ENCODE peak calls at places on chromosomes 1 and 21, in five cellular contexts. Y is activated B cell treated with CpG ODN at 0.5 μM for 24 hours, R is RWPE1, T is IMR-90, W is GM13977. G is an unnamed sample.

GRCh38 chr1:29884740-29885139 is 648.4 kb downstream of the PTPRU start:
- DNase-seq in Y (no peak), R (no peak), T (no peak), W (no peak), G (no peak)

GRCh38 chr1:93442276-93442675 is 5.6 kb upstream of the FNBP1L start:
- DNase-seq in Y (no peak), R (peak), T (no peak), W (no peak), G (no peak)

GRCh38 chr1:32311709-32312393 is 20.0 kb downstream of the HDAC1 start:
- DNase-seq in Y (no peak), R (no peak), T (no peak), W (no peak), G (no peak)

GRCh38 chr1:112614460-112615065 is 4.4 kb downstream of the ST7L start:
- DNase-seq in Y (no peak), R (no peak), T (peak), W (no peak), G (no peak)

GRCh38 chr1:204240233-204240632 is 26.4 kb upstream of the GOLT1A start:
- DNase-seq in Y (no peak), R (no peak), T (no peak), W (no peak), G (no peak)

GRCh38 chr1:200962631-200963030 is 60.9 kb downstream of the KIF21B start:
- DNase-seq in Y (no peak), R (no peak), T (no peak), W (no peak), G (no peak)

GRCh38 chr1:55048453-55049270 is 9.3 kb downstream of the PCSK9 start:
- DNase-seq in Y (no peak), R (no peak), T (no peak), W (no peak), G (no peak)

GRCh38 chr1:2313651-2314296 is 77.6 kb downstream of the MORN1 start:
- DNase-seq in Y (no peak), R (no peak), T (no peak), W (no peak), G (no peak)

GRCh38 chr1:201916649-201917249 is 28.1 kb downstream of the SHISA4 start:
- DNase-seq in Y (no peak), R (peak), T (peak), W (no peak), G (peak)

GRCh38 chr1:12708956-12709555 is 6.9 kb upstream of the AADACL3 start:
- DNase-seq in Y (no peak), R (no peak), T (no peak), W (no peak), G (no peak)

GRCh38 chr1:116981521-116982037 is 20.0 kb upstream of the CD101 start:
- DNase-seq in Y (no peak), R (no peak), T (no peak), W (no peak), G (no peak)

GRCh38 chr1:234862944-234863515 is 253.1 kb upstream of the IRF2BP2 start:
- DNase-seq in Y (no peak), R (no peak), T (peak), W (no peak), G (no peak)

GRCh38 chr1:3590951-3591865 is 20.1 kb downstream of the MEGF6 start:
- DNase-seq in Y (no peak), R (no peak), T (no peak), W (no peak), G (no peak)

GRCh38 chr1:109161836-109162606 is 48.1 kb downstream of the ELAPOR1 start:
- DNase-seq in Y (no peak), R (peak), T (peak), W (peak), G (no peak)

GRCh38 chr1:154483941-154484803 is 17.8 kb upstream of the TDRD10 start:
- DNase-seq in Y (no peak), R (peak), T (peak), W (no peak), G (peak)

GRCh38 chr1:24635195-24635843 is 7.8 kb upstream of the SRRM1 start:
- DNase-seq in Y (no peak), R (peak), T (peak), W (peak), G (no peak)
- TF ChIP-seq CTCF in Y (no peak), R (peak), T (peak), W (peak), G (no peak)

DNA sequence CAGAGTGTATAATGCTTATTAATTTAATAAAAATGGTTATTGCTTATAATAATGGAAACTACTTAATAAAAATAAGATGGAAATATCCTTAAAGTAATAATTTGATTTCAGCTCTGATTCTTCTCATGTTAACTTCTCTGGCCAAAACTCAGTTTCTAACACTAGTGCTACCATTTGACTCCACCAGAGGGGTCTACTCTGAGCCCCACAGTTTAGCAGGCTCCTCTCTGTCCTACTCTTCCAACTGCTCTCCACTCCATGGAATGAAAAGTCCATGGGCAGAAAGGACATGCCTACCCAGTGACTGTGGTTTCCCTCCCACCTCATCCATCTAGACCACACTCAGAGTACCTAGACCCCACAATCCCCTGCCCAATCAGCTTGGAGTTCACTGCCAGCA is 489.1 kb upstream of the CAMK1G start:
- DNase-seq in Y (no peak), R (no peak), T (no peak), W (no peak), G (no peak)
- TF ChIP-seq CTCF in Y (no peak), R (no peak), T (no peak), W (no peak), G (no peak)

DNA sequence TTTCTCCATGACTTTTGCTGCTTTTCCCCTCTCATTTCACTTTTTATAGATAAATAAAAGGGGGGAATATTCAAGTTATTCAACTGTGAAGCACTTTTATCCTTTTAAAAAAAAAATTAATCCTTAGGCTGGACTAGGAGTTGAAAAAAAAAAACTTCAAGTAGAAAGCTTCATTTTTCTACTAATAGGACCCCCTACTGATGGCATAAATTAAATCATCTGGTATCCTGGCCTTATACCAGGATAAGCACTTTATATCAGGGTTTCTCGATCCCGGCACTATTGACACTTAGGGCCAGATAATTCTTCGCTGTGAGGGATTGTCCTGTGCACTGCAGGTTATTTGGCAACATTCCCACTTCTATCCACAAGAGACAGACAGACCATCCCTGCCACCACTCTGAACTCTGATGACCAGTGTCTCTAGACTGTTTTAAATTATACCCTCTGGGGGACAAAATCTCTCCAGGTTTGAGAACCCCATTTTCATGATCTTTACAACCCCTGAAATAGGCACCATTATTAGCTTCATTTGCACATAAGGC is 17.6 kb downstream of the USP33 start:
- DNase-seq in Y (no peak), R (no peak), T (no peak), W (no peak), G (no peak)
- TF ChIP-seq CTCF in Y (no peak), R (no peak), T (no peak), W (no peak), G (no peak)

GRCh38 chr21:44540741-44541288 is 820 bp upstream of the KRTAP10-1 start:
- DNase-seq in Y (no peak), R (no peak), T (no peak), W (no peak), G (no peak)

GRCh38 chr21:44539991-44540666 is at the start of gene KRTAP10-1:
- DNase-seq in Y (no peak), R (no peak), T (no peak), W (no peak), G (no peak)

GRCh38 chr21:44535963-44536362 is 4.0 kb downstream of the KRTAP10-1 start:
- DNase-seq in Y (no peak), R (no peak), T (no peak), W (no peak), G (no peak)

GRCh38 chr21:44539031-44539430 is 964 bp downstream of the KRTAP10-1 start:
- DNase-seq in Y (no peak), R (no peak), T (no peak), W (no peak), G (no peak)

DNA sequence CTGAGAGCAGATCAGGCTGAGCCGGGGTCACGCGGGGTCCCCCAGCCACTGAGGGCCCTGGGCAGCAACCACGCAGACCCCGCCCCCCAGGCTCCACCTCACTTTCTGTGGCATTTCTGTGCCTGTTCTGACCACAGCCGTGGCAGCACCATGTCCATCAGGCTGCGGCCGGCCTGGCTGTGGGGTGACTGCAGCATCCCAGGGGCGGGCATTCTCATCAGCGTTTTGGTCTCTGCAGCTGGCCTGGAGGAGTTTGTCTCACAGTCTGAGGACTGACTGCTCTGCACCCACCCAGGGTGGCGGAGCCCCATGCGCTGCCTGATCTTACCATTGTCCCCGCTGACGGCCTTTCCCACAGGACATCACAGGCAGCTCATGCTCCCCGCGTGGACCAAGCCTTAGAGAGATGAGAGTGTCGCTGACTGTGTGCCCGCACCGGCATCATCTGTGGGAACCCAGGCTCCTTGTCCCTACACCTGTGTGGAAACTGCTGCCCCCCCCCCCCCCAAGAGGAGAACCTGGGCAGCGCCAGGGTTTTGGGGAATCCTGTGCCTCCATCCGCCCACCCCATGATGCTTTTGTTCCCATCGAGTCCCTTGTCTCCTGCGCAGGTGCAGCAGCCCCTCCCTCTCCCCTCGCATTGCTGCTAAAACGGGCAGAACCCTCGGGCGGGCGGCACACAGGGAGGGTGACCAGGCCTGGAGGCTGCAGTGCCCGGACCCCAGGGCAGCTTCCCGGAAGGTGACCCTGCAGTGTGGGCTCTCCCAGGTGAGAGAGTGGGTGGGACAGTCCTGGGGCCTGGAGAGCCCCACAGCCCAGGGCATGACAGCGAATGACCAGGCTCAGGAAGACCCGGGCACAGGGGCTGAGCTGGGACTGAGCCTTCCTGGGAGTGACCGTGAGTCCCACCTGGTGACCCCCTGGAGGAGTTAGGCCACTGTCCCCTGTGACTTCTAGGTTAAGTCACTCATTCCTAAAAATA is 1.8 kb downstream of the KRTAP10-1 start:
- DNase-seq in Y (no peak), R (no peak), T (no peak), W (no peak), G (no peak)
- TF ChIP-seq CTCF in Y (no peak), R (no peak), T (no peak), W (no peak), G (no peak)

GRCh38 chr1:168178638-168179410 is at the start of gene TIPRL:
- DNase-seq in Y (peak), R (peak), T (peak), W (peak), G (peak)

GRCh38 chr1:168180148-168180524 is 1.4 kb downstream of the TIPRL start:
- DNase-seq in Y (no peak), R (peak), T (no peak), W (no peak), G (no peak)

GRCh38 chr1:168178227-168178637 is 530 bp upstream of the TIPRL start:
- DNase-seq in Y (no peak), R (no peak), T (no peak), W (peak), G (no peak)

DNA sequence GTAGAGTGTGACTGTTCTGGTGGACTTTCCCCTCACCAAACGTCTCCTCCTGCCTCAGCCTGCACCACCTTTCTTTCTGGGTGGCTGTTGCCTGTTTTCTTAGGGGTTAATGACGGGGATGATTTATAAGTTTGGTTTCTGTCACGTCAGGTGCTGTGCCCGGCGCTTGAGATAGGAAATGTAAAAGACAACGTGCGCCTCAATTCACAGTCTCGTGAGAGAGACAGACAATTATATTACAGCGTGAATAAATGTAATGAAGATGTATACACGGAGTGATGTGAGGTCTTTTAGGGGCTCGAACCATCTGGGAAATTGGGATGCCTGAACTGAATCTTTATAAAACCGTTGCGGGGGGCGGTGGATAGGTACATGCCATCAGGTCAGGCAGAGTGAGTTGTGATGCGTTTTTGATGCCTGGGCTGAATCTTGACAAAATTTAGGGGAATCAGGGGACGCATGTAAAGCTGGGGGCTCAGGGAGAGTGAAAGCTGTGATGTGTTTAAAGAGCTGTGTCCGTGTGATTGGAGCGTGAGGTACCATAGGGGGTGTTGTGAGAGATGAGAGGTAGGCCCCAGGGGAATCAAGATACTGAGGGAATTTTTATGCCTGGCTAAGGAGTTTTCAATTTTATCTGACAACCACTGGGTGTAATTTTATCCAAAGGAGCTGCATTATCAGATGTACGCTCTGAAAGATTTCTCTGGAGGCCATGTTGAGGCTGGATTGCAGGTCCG is 817 bp downstream of the TIPRL start:
- DNase-seq in Y (no peak), R (peak), T (peak), W (peak), G (no peak)
- TF ChIP-seq CTCF in Y (no peak), R (no peak), T (no peak), W (no peak), G (no peak)

DNA sequence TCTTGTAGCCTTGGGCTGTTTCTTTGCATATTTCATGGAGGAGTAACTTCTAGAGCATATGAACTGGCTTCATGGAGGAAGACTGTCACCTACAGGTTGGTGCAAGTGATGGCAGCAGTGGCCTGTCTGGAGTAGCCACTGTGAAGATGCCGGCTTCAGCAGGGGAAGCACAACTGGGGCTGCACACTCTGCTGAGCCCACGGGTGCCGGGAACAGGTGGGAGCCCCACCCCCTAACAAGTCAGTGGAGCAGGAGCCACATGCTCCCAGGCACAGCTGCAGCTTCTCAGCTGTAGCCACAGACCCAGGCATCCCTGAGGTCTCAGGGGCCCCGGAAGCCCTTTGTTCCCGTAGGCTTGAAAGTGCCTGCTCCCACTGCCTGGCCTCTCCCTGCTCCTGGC is 43.2 kb upstream of the C1orf185 start:
- DNase-seq in Y (no peak), R (no peak), T (peak), W (peak), G (no peak)
- TF ChIP-seq CTCF in Y (no peak), R (no peak), T (peak), W (peak), G (no peak)

GRCh38 chr1:243487036-243487648 is 231.3 kb downstream of the SDCCAG8 start:
- DNase-seq in Y (no peak), R (no peak), T (no peak), W (no peak), G (no peak)

GRCh38 chr1:243483952-243484351 is 228.1 kb downstream of the SDCCAG8 start:
- DNase-seq in Y (no peak), R (no peak), T (no peak), W (no peak), G (no peak)

GRCh38 chr1:243481101-243481500 is 225.3 kb downstream of the SDCCAG8 start:
- DNase-seq in Y (no peak), R (no peak), T (no peak), W (no peak), G (no peak)

GRCh38 chr1:243482237-243483022 is 226.6 kb downstream of the SDCCAG8 start:
- DNase-seq in Y (no peak), R (peak), T (peak), W (no peak), G (no peak)

DNA sequence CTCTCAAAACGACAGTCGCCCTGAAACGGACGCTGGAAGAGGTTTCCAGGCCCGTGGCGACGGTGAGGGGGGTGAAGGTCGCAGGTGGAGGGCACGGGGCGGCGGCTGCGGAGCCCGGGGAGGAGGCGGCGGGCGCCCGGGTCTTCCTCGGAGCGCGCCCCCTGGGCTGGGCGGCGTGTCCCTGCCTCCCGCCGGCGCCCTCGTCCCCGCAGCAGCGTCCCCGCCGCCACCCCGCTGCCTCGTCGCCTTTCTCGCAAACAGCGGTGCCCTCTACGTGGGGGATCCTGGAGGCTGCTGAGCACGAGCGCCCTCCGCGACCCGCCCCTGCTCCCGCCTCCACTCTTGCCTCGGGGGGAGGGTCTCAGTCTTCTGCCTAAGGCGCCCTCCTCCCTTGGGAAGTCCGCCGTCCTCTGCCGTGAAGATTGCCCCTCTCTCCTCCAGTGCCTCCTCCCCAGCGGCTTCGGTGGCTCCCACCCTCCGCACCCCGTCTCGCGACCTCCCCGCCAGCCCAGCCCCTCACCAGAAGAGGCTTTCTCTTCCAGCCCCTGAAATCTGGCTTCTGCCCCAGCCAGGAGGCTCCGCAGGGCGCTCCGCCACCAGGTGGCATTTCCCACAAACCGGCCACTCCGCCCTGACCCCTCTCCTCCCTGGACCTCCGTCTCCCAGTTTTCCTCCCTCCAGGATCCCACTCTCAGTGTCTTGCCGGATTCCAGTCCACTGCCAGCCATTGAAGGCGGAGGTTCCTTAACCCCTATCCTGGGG is 227.4 kb downstream of the SDCCAG8 start:
- DNase-seq in Y (no peak), R (no peak), T (no peak), W (no peak), G (no peak)
- TF ChIP-seq CTCF in Y (no peak), R (no peak), T (no peak), W (peak), G (no peak)

DNA sequence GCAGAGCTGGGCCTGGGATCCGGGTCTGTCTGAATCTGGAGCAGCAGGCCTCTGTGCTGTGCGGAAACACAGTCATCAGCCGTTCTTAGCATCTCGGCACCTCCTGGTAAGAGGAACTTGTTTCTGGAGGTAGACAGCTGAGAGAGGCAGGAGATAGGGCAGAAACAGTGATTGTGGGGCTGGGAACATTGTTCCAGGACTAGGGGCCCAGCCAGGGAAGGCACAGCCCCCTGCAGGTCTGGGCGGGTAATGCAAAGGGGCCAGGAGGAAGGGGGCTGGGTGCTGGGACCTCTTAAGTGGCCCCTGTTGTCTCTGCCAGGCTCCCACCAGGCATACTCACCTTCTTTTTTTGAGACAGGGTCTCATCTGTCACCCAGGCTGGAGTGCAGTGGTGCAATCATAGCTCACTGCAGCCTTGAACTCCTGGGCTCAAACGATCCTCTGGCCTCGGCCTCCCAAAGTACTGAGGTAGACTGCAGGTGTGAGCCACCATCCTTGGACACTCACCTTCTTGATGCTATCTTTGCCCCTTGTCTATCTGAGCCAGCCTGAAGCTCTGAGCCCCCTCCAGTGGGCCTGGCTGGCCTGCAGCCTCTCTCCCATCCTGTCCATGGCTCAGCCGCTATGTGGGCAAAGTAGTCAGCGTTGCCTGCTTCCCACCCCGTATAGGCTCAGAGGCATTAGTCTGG is 134.3 kb upstream of the ZBTB40 start:
- DNase-seq in Y (no peak), R (peak), T (no peak), W (peak), G (no peak)
- TF ChIP-seq CTCF in Y (no peak), R (peak), T (peak), W (peak), G (no peak)